ENCODE peak calls at places on chromosomes 7 and 10, in four cellular contexts. X is mesenchymal stem cell, P is BE2C, K is Peyer's patch. E is an unnamed sample. For H3K4me1, the result is how much of the 10 kb centered on the place peaks cover.

GRCh38 chr7:124120911-124121310 is 88.0 kb upstream of the TMEM229A start:
- DNase-seq in X (no peak), P (no peak), K (no peak), E (no peak)

GRCh38 chr7:157495594-157495993 is 158.8 kb downstream of the DNAJB6 start:
- DNase-seq in X (no peak), P (no peak), K (no peak), E (no peak)

GRCh38 chr10:23459323-23459939 is 20.6 kb downstream of the OTUD1 start:
- DNase-seq in X (no peak), P (no peak), K (no peak), E (peak)

GRCh38 chr10:52639652-52640051 is 132.9 kb downstream of the MBL2 start:
- DNase-seq in X (peak), P (no peak), K (no peak), E (no peak)

GRCh38 chr7:74256446-74257408 is 2.5 kb upstream of the RFC2 start:
- DNase-seq in X (peak), P (no peak), K (no peak), E (no peak)

GRCh38 chr7:101681170-101682007 is 52.3 kb upstream of the MYL10 start:
- DNase-seq in X (peak), P (peak), K (no peak), E (no peak)

GRCh38 chr10:5530412-5530806 is 5.6 kb downstream of the CALML3 start:
- DNase-seq in X (no peak), P (no peak), K (peak), E (no peak)

GRCh38 chr10:1287493-1288480 is 231.6 kb downstream of the WDR37 start:
- DNase-seq in X (no peak), P (no peak), K (no peak), E (no peak)

GRCh38 chr7:14899065-14899464 is 3.5 kb downstream of the DGKB start:
- DNase-seq in X (peak), P (peak), K (no peak), E (no peak)

GRCh38 chr10:69567920-69568319 is 5.3 kb downstream of the NEUROG3 start:
- DNase-seq in X (peak), P (no peak), K (no peak), E (no peak)

GRCh38 chr7:157336383-157337315 is at the start of gene DNAJB6:
- DNase-seq in X (peak), P (peak), K (peak), E (peak)

GRCh38 chr7:121525155-121525819 is 129.2 kb upstream of the FAM3C start:
- DNase-seq in X (no peak), P (no peak), K (no peak), E (no peak)

GRCh38 chr7:76300210-76300731 is 2.2 kb upstream of the HSPB1 start:
- DNase-seq in X (peak), P (no peak), K (peak), E (no peak)

GRCh38 chr10:71290331-71290730 is 28.7 kb upstream of the SLC29A3 start:
- DNase-seq in X (no peak), P (no peak), K (no peak), E (no peak)

GRCh38 chr10:71292624-71293445 is 26.2 kb upstream of the SLC29A3 start:
- DNase-seq in X (no peak), P (no peak), K (no peak), E (no peak)

GRCh38 chr10:71290806-71291205 is 28.3 kb upstream of the SLC29A3 start:
- DNase-seq in X (no peak), P (no peak), K (no peak), E (no peak)

GRCh38 chr10:71289421-71290130 is 29.5 kb upstream of the SLC29A3 start:
- DNase-seq in X (no peak), P (no peak), K (no peak), E (no peak)

DNA sequence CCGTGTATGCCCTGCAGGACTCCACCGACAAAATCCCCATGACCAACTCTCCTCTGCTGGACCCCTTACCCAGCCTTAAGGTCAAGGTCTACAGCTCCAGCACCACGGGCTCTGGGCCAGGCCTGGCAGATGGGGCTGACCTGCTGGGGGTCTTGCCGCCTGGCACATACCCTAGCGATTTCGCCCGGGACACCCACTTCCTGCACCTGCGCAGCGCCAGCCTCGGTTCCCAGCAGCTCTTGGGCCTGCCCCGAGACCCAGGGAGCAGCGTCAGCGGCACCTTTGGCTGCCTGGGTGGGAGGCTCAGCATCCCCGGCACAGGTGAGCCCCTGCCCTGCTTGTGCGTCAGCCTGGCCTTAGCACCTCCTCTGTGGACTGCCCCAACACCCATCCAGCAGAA is 27.6 kb upstream of the SLC29A3 start:
- DNase-seq in X (no peak), P (no peak), K (no peak), E (no peak)
- H3K4me1 ChIP-seq in X (under half), P (under half), K (under half), E (under half)

GRCh38 chr10:101054351-101054750 is 7.4 kb upstream of the KAZALD1 start:
- DNase-seq in X (no peak), P (no peak), K (no peak), E (no peak)

GRCh38 chr10:101053516-101053915 is 8.3 kb upstream of the KAZALD1 start:
- DNase-seq in X (no peak), P (no peak), K (no peak), E (no peak)

GRCh38 chr10:101056365-101057151 is 5.2 kb upstream of the KAZALD1 start:
- DNase-seq in X (no peak), P (no peak), K (no peak), E (no peak)

GRCh38 chr10:101052285-101052684 is 9.5 kb upstream of the KAZALD1 start:
- DNase-seq in X (peak), P (no peak), K (no peak), E (no peak)

GRCh38 chr10:101055416-101055815 is 6.4 kb upstream of the KAZALD1 start:
- DNase-seq in X (no peak), P (no peak), K (no peak), E (no peak)
- H3K4me1 ChIP-seq in X (under half), P (under half), K (under half), E (under half)

GRCh38 chr10:80192553-80192952 is 12.8 kb downstream of the ANXA11 start:
- DNase-seq in X (no peak), P (no peak), K (no peak), E (no peak)

GRCh38 chr10:80194373-80195045 is 10.8 kb downstream of the ANXA11 start:
- DNase-seq in X (no peak), P (no peak), K (no peak), E (no peak)

GRCh38 chr10:80196950-80197315 is 8.4 kb downstream of the ANXA11 start:
- DNase-seq in X (no peak), P (no peak), K (no peak), E (no peak)

GRCh38 chr10:80196270-80196949 is 8.9 kb downstream of the ANXA11 start:
- DNase-seq in X (no peak), P (no peak), K (peak), E (peak)

GRCh38 chr10:80195046-80195574 is 10.2 kb downstream of the ANXA11 start:
- DNase-seq in X (no peak), P (no peak), K (no peak), E (no peak)
- H3K4me1 ChIP-seq in X (under half), P (under half), K (half or more), E (half or more)

GRCh38 chr10:11023009-11023408 is 5.3 kb downstream of the CELF2 start:
- DNase-seq in X (no peak), P (no peak), K (no peak), E (no peak)

GRCh38 chr10:11024596-11024995 is 6.9 kb downstream of the CELF2 start:
- DNase-seq in X (peak), P (no peak), K (no peak), E (no peak)

GRCh38 chr10:11025978-11026377 is 8.3 kb downstream of the CELF2 start:
- DNase-seq in X (no peak), P (no peak), K (no peak), E (no peak)

GRCh38 chr10:11023554-11023953 is 5.9 kb downstream of the CELF2 start:
- DNase-seq in X (no peak), P (no peak), K (no peak), E (no peak)

DNA sequence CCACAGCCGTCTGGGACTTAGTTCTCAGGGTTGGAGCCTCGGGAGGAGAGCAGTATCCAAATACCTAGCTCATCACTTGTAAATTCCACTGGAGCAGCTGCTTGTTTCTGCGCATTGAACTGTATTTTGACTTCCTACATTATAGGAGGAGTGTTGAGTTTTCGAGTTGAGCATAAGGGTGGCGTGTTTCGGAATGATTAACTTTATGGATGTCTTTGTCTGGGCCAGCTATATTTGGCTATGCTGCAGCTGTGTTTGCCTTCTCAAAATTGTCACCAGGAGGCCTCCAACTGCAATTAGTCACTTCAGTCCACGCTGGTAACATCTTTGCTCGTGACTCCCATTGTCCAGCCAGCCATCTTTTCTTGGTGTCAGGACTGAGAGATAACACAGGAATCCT is 9.1 kb downstream of the CELF2 start:
- DNase-seq in X (no peak), P (no peak), K (no peak), E (no peak)
- H3K4me1 ChIP-seq in X (under half), P (under half), K (under half), E (under half)

DNA sequence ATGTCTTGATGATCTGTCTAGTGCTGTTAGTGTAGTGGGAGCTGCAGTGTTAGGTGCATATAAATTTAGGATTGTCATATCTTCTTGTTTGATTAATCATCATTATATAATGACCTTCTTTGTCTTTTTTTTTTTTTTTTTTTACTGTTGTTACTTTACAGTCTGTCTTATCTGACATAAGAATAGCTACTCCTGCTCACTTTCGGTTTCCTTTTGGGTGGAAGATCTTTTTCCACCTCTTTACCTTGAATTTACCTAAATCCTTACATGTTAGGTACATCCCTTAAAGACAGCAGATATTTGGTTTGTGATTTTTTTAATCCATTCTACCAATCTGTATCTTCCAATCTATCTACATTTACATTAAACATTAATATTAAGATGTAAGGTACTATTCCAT is 113.6 kb upstream of the PCLO start:
- DNase-seq in X (no peak), P (no peak), K (no peak), E (no peak)
- H3K4me1 ChIP-seq in X (under half), P (under half), K (under half), E (under half)

GRCh38 chr7:90178166-90178565 is 23.9 kb downstream of the STEAP1 start:
- DNase-seq in X (no peak), P (no peak), K (no peak), E (no peak)
- H3K4me1 ChIP-seq in X (under half), P (under half), K (under half), E (under half)

GRCh38 chr10:125149278-125150047 is 10.9 kb downstream of the CTBP2 start:
- DNase-seq in X (peak), P (no peak), K (peak), E (no peak)
- H3K4me1 ChIP-seq in X (half or more), P (under half), K (half or more), E (under half)

GRCh38 chr7:150935149-150935548 is 43.0 kb downstream of the KCNH2 start:
- DNase-seq in X (no peak), P (no peak), K (peak), E (no peak)
- H3K4me1 ChIP-seq in X (under half), P (under half), K (under half), E (under half)

GRCh38 chr7:17942231-17942630 is 1.9 kb upstream of the SNX13 start:
- DNase-seq in X (no peak), P (no peak), K (no peak), E (no peak)

GRCh38 chr7:17944720-17945119 is 4.4 kb upstream of the SNX13 start:
- DNase-seq in X (no peak), P (no peak), K (no peak), E (no peak)

GRCh38 chr7:17940302-17941170 is at the start of gene SNX13:
- DNase-seq in X (peak), P (peak), K (peak), E (peak)

GRCh38 chr7:17941171-17941490 is 837 bp upstream of the SNX13 start:
- DNase-seq in X (peak), P (no peak), K (no peak), E (no peak)

GRCh38 chr7:17943006-17943405 is 2.7 kb upstream of the SNX13 start:
- DNase-seq in X (no peak), P (no peak), K (no peak), E (no peak)
- H3K4me1 ChIP-seq in X (under half), P (under half), K (under half), E (under half)

DNA sequence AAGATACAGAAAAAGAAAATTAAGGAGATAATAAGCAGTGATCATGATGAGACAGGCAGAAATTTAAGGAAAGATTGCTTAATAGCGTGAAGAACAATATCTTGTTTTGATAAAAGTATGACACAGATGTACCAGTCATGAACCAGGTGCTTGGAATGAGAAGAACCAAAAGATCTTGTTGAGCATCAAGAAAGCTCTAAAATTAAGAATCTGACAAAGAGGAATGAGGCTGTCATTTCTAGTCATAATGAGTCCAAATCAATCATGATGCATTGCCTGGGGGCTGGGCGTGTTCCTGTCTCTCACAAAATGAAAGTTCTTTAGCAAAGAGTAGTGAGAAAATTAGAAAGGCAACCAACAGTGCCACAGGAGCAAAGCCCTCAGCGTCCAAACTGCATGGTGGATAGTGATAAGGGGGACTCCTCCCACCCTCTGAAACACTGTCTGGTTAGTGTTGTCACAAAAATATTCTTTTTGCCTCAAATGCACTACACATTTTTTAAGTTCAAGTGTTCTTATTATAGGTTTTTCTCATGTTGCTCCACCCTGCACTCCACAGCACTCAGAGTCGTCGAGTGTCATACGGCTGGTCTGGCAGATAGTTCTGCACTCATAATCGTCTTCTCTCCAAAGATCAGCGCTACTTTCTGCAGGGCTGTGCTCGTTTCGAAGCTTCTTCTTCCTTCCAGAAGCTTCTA is 439.6 kb downstream of the TNS3 start:
- DNase-seq in X (no peak), P (no peak), K (no peak), E (no peak)
- H3K4me1 ChIP-seq in X (under half), P (under half), K (under half), E (under half)

E was measured in CD4-positive, CD25-positive, alpha-beta regulatory T cell.